ENCODE peak calls at places on chromosome 5, in five cellular contexts. F is breast epithelium; W is right lobe of liver; E is Panc1; R is CD4-positive, alpha-beta T cell. N is an unnamed sample.

GRCh38 chr5:88419931-88420330 is 151.3 kb upstream of the TMEM161B start:
- DNase-seq in F (no peak), W (no peak), E (no peak), R (no peak), N (no peak)

GRCh38 chr5:157326440-157327023 is 60.6 kb downstream of the CYFIP2 start:
- DNase-seq in F (no peak), W (no peak), E (no peak), R (no peak), N (no peak)

GRCh38 chr5:32325067-32325466 is 12.3 kb upstream of the MTMR12 start:
- DNase-seq in F (no peak), W (no peak), E (no peak), R (no peak), N (no peak)

GRCh38 chr5:68086857-68087256 is 128.7 kb upstream of the PIK3R1 start:
- DNase-seq in F (no peak), W (no peak), E (no peak), R (no peak), N (no peak)

GRCh38 chr5:13664377-13664776 is 280.1 kb downstream of the DNAH5 start:
- DNase-seq in F (no peak), W (no peak), E (no peak), R (no peak), N (no peak)

GRCh38 chr5:78699565-78700143 is 51.1 kb upstream of the LHFPL2 start:
- DNase-seq in F (peak), W (no peak), E (peak), R (no peak), N (no peak)

GRCh38 chr5:51279983-51280382 is 103.3 kb upstream of the ISL1 start:
- DNase-seq in F (no peak), W (no peak), E (no peak), R (no peak), N (peak)

GRCh38 chr5:135069895-135070657 is 36.0 kb upstream of the PITX1 start:
- DNase-seq in F (no peak), W (no peak), E (no peak), R (no peak), N (no peak)

GRCh38 chr5:81486711-81487110 is 92.8 kb upstream of the ACOT12 start:
- DNase-seq in F (no peak), W (no peak), E (no peak), R (no peak), N (no peak)

GRCh38 chr5:149172261-149172660 is 31.0 kb downstream of the ABLIM3 start:
- DNase-seq in F (no peak), W (no peak), E (no peak), R (no peak), N (no peak)

GRCh38 chr5:43514816-43515677 is at the start of gene C5orf34:
- DNase-seq in F (peak), W (peak), E (peak), R (peak), N (peak)

GRCh38 chr5:40572947-40573346 is 106.8 kb upstream of the PTGER4 start:
- DNase-seq in F (no peak), W (no peak), E (no peak), R (no peak), N (no peak)

GRCh38 chr5:174173766-174174165 is 128.3 kb downstream of the NSG2 start:
- DNase-seq in F (no peak), W (peak), E (no peak), R (no peak), N (no peak)

GRCh38 chr5:171534009-171534895 is 114.8 kb downstream of the FGF18 start:
- DNase-seq in F (no peak), W (no peak), E (no peak), R (no peak), N (no peak)

GRCh38 chr5:56494300-56494704 is 261.2 kb upstream of the ANKRD55 start:
- DNase-seq in F (no peak), W (no peak), E (no peak), R (no peak), N (no peak)

GRCh38 chr5:141343242-141343952 is at the start of gene PCDHGA3:
- DNase-seq in F (no peak), W (no peak), E (no peak), R (no peak), N (no peak)

GRCh38 chr5:16866795-16867584 is 69.1 kb downstream of the MYO10 start:
- DNase-seq in F (no peak), W (no peak), E (no peak), R (no peak), N (no peak)

GRCh38 chr5:150574818-150575537 is 65.5 kb upstream of the SYNPO start:
- DNase-seq in F (no peak), W (no peak), E (no peak), R (no peak), N (no peak)

GRCh38 chr5:150575745-150576448 is 64.6 kb upstream of the SYNPO start:
- DNase-seq in F (no peak), W (no peak), E (no peak), R (no peak), N (no peak)

GRCh38 chr5:150573216-150573615 is 65.3 kb downstream of the NDST1 start:
- DNase-seq in F (no peak), W (no peak), E (no peak), R (no peak), N (no peak)

GRCh38 chr5:150571836-150572235 is 63.9 kb downstream of the NDST1 start:
- DNase-seq in F (no peak), W (no peak), E (no peak), R (no peak), N (no peak)

GRCh38 chr5:150573867-150574817 is 66.2 kb downstream of the NDST1 start:
- DNase-seq in F (no peak), W (no peak), E (no peak), R (no peak), N (no peak)
- TF ChIP-seq CTCF in F (no peak), W (no peak), E (no peak), R (no peak), N (no peak)

GRCh38 chr5:111672126-111672525 is 84.9 kb downstream of the NREP start:
- DNase-seq in F (no peak), W (no peak), E (no peak), R (no peak), N (no peak)

GRCh38 chr5:111667128-111667756 is 89.8 kb downstream of the NREP start:
- DNase-seq in F (no peak), W (no peak), E (no peak), R (no peak), N (no peak)

GRCh38 chr5:111668713-111669112 is 88.3 kb downstream of the NREP start:
- DNase-seq in F (no peak), W (no peak), E (no peak), R (no peak), N (no peak)

GRCh38 chr5:111673896-111674626 is 82.9 kb downstream of the NREP start:
- DNase-seq in F (no peak), W (no peak), E (no peak), R (no peak), N (no peak)

GRCh38 chr5:111670826-111671492 is 86.0 kb downstream of the NREP start:
- DNase-seq in F (no peak), W (no peak), E (no peak), R (no peak), N (no peak)
- TF ChIP-seq CTCF in F (no peak), W (no peak), E (no peak), R (no peak), N (no peak)

GRCh38 chr5:87401626-87402025 is 11.1 kb downstream of the CCNH start:
- DNase-seq in F (no peak), W (no peak), E (no peak), R (no peak), N (no peak)

GRCh38 chr5:87403409-87403808 is 9.3 kb downstream of the CCNH start:
- DNase-seq in F (no peak), W (no peak), E (no peak), R (no peak), N (no peak)

GRCh38 chr5:87398981-87399616 is 13.6 kb downstream of the CCNH start:
- DNase-seq in F (no peak), W (no peak), E (no peak), R (no peak), N (no peak)

GRCh38 chr5:87399720-87400119 is 13.0 kb downstream of the CCNH start:
- DNase-seq in F (no peak), W (no peak), E (no peak), R (no peak), N (no peak)

DNA sequence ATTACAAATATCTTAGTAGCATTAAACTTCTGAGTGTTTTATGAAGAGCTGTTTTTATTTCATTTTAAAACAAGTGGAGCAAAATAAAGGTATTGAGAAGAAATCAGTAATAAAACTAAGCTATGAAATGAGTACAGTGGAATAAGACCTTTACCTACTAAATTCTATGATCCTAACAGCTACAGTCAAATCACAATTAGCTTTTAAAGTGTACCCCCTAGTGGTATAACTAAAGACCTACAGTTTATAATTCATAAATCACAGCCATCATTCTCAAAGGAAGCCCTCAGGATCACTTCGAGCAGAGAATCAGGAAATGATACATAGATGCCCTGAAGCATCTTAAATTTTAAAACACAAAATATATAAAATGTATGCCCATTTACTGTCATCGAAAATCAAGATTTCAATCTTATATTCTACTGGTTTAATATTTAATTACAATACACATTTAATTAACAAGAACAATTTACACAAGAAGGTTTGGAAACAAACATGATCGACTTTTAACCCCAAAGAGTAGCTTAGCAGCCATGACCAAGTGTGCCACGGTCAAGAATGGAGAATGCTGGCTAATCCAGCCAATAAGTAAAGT is 12.3 kb downstream of the CCNH start:
- DNase-seq in F (no peak), W (no peak), E (no peak), R (no peak), N (no peak)
- TF ChIP-seq CTCF in F (peak), W (peak), E (peak), R (peak), N (peak)

DNA sequence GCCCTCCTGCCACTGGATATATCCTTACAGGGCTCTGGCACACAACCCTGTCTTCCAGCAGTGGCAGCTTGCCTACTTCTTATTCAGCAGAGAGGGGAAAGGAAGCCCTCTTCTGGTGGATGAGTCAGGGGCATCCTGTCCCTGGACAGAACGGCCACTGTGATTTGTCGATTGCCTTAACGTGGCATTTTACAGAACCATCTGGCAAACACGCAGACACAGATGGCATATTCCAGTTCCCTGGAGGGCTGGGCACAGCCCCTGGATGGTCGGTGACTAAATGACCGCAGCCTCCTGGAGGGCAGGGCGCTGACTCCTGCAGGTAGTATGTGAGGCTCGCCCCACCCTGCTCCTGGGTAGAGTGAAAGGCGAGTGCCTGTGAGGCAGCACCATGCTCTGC is 62.1 kb downstream of the DCP2 start:
- DNase-seq in F (no peak), W (no peak), E (no peak), R (no peak), N (no peak)
- TF ChIP-seq CTCF in F (no peak), W (no peak), E (no peak), R (no peak), N (no peak)

GRCh38 chr5:18799482-18800128 is 1165.3 kb downstream of the TAF11L14 start:
- DNase-seq in F (no peak), W (no peak), E (no peak), R (no peak), N (no peak)
- TF ChIP-seq CTCF in F (no peak), W (no peak), E (no peak), R (no peak), N (no peak)

GRCh38 chr5:1204693-1205242 is 3.4 kb downstream of the SLC6A19 start:
- DNase-seq in F (no peak), W (peak), E (no peak), R (no peak), N (no peak)
- TF ChIP-seq CTCF in F (no peak), W (peak), E (no peak), R (no peak), N (no peak)

GRCh38 chr5:92424785-92425426 is 1041.8 kb upstream of the ARRDC3 start:
- DNase-seq in F (no peak), W (no peak), E (no peak), R (no peak), N (no peak)
- TF ChIP-seq CTCF in F (no peak), W (no peak), E (no peak), R (no peak), N (no peak)

GRCh38 chr5:151772868-151773561 is 1.3 kb downstream of the G3BP1 start:
- DNase-seq in F (no peak), W (no peak), E (no peak), R (no peak), N (no peak)

GRCh38 chr5:151772029-151772867 is 494 bp downstream of the G3BP1 start:
- DNase-seq in F (no peak), W (peak), E (no peak), R (peak), N (no peak)

GRCh38 chr5:151771259-151772028 is at the start of gene G3BP1:
- DNase-seq in F (peak), W (peak), E (peak), R (peak), N (peak)

GRCh38 chr5:151773979-151774378 is 2.2 kb downstream of the G3BP1 start:
- DNase-seq in F (no peak), W (no peak), E (no peak), R (no peak), N (no peak)

GRCh38 chr5:151770383-151771258 is 1.1 kb upstream of the G3BP1 start:
- DNase-seq in F (peak), W (peak), E (no peak), R (no peak), N (peak)
- TF ChIP-seq CTCF in F (no peak), W (no peak), E (no peak), R (no peak), N (no peak)

DNA sequence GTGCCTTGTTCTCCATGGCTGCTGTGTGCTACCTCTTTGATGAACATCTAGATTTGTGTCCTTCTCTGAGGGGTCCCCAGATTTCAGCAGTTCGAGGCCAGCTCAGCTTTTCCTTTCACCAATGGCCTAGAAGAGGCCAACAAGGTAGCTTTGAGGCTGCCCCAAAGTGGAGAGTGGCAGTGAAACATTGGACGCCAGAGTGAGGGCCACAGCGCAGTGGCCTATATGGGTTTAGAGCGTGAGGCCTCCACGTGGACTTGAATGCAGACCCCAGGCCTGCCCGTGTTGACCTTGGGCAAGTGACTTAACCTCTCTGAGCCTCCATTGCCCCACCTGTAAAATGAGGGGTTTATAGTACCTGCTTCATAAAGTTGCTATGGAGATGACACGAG is 11.8 kb downstream of the MYOZ3 start:
- DNase-seq in F (no peak), W (no peak), E (no peak), R (no peak), N (no peak)
- TF ChIP-seq CTCF in F (no peak), W (no peak), E (no peak), R (no peak), N (no peak)